ENCODE peak calls at places on chromosomes 2 and 18, in nine cellular contexts. L is DND-41, D is IMR-90, X is heart right ventricle, K is MM.1S, Y is upper lobe of left lung, V is thoracic aorta, B is tibial artery, N is mesenchymal stem cell. A is an unnamed sample.

GRCh38 chr2:40101076-40101688 is 322.1 kb upstream of the THUMPD2 start:
- DNase-seq in L (peak; percentile 43), D (peak; percentile 92), X (no peak), K (peak; percentile 18), Y (no peak), V (no peak), B (no peak), N (peak; percentile 88), A (no peak)

GRCh38 chr2:29325544-29325943 is 210.3 kb downstream of the CLIP4 start:
- DNase-seq in L (no peak), D (no peak), X (no peak), K (no peak), Y (no peak), V (no peak), B (peak; percentile 24), N (no peak), A (no peak)

GRCh38 chr2:75489682-75490180 is 71.0 kb downstream of the EVA1A start:
- DNase-seq in L (no peak), D (no peak), X (no peak), K (no peak), Y (no peak), V (no peak), B (no peak), N (no peak), A (no peak)

GRCh38 chr2:46776687-46777327 is 138.8 kb downstream of the MCFD2 start:
- DNase-seq in L (peak; percentile 59), D (peak; percentile 79), X (peak; percentile 41), K (peak; percentile 59), Y (no peak), V (no peak), B (no peak), N (peak; percentile 70), A (peak; percentile 74)

GRCh38 chr2:109066501-109066900 is 62.5 kb upstream of the SH3RF3 start:
- DNase-seq in L (no peak), D (no peak), X (no peak), K (no peak), Y (no peak), V (no peak), B (no peak), N (no peak), A (no peak)

GRCh38 chr18:48787523-48788151 is 163.1 kb downstream of the SMAD7 start:
- DNase-seq in L (no peak), D (peak; percentile 23), X (no peak), K (no peak), Y (no peak), V (no peak), B (peak; percentile 53), N (peak; percentile 45), A (no peak)

GRCh38 chr18:2901405-2901989 is 54.7 kb downstream of the EMILIN2 start:
- DNase-seq in L (no peak), D (peak; percentile 22), X (no peak), K (no peak), Y (no peak), V (no peak), B (peak; percentile 62), N (no peak), A (no peak)

GRCh38 chr2:15145046-15145817 is 415.9 kb downstream of the NBAS start:
- DNase-seq in L (no peak), D (no peak), X (no peak), K (no peak), Y (no peak), V (no peak), B (no peak), N (peak; percentile 7), A (no peak)

GRCh38 chr18:75500510-75500909 is 73.0 kb upstream of the SMIM21 start:
- DNase-seq in L (no peak), D (peak; percentile 86), X (no peak), K (no peak), Y (no peak), V (no peak), B (no peak), N (peak; percentile 79), A (no peak)

GRCh38 chr18:75502286-75502685 is 74.8 kb upstream of the SMIM21 start:
- DNase-seq in L (no peak), D (peak; percentile 74), X (no peak), K (no peak), Y (no peak), V (no peak), B (no peak), N (no peak), A (no peak)

GRCh38 chr18:75496151-75496550 is 68.6 kb upstream of the SMIM21 start:
- DNase-seq in L (no peak), D (no peak), X (no peak), K (no peak), Y (no peak), V (no peak), B (no peak), N (no peak), A (no peak)

GRCh38 chr18:75492897-75493296 is 65.4 kb upstream of the SMIM21 start:
- DNase-seq in L (no peak), D (no peak), X (no peak), K (no peak), Y (no peak), V (no peak), B (no peak), N (no peak), A (no peak)

GRCh38 chr18:75497576-75497975 is 70.1 kb upstream of the SMIM21 start:
- DNase-seq in L (no peak), D (peak; percentile 64), X (no peak), K (no peak), Y (no peak), V (no peak), B (no peak), N (no peak), A (no peak)
- H3K4me3 ChIP-seq in L (no peak overlapping the region), D (no peak overlapping the region), X (no peak overlapping the region), K (no peak overlapping the region), Y (no peak overlapping the region), V (no peak overlapping the region), B (no peak overlapping the region), N (no peak overlapping the region), A (no peak overlapping the region)

GRCh38 chr2:237466266-237466665 is 20.8 kb upstream of the MLPH start:
- DNase-seq in L (no peak), D (peak; percentile 92), X (no peak), K (no peak), Y (no peak), V (no peak), B (no peak), N (peak; percentile 91), A (no peak)

GRCh38 chr2:237467447-237468179 is 19.4 kb upstream of the MLPH start:
- DNase-seq in L (no peak), D (no peak), X (no peak), K (no peak), Y (no peak), V (no peak), B (no peak), N (no peak), A (no peak)

GRCh38 chr2:237464757-237465391 is 22.2 kb upstream of the MLPH start:
- DNase-seq in L (no peak), D (peak; percentile 37), X (no peak), K (no peak), Y (no peak), V (no peak), B (no peak), N (peak; percentile 32), A (no peak)

GRCh38 chr2:237459741-237460174 is 27.3 kb upstream of the MLPH start:
- DNase-seq in L (no peak), D (peak; percentile 82), X (no peak), K (no peak), Y (no peak), V (no peak), B (no peak), N (peak; percentile 83), A (no peak)

DNA sequence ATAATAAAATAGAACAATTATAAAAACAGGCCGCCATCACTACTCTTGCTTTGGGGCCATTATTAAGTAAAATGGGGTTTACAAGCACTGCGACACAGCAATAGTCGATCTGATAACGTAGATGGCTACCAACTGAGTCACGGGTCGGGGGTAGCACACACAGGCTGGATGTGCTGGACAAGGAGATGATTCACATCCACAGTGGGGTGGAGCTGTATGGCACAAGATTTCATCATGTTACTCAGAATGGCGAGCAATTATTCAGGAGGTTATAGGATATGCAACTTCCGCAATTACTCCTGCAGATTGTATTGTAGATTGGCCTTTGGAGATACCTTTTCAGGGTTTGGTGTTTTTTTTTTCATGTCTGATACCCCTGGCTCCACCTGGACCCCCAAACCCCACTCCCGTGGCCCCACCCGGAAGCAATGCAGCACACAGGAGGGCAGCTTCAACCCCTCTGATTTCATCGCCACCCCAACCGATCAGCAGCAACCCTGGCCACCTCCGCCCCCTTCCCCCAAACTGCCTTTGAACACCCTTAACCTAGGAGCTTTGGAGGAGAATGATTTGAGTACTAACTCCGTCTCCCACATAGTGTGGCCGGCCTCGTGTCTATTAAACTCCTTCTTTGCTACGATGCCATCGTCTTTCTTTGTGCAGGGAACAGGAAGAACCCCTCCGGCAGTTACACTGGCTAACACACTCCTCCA is 21.4 kb upstream of the MLPH start:
- DNase-seq in L (no peak), D (peak; percentile 99), X (no peak), K (no peak), Y (no peak), V (no peak), B (no peak), N (peak; percentile 97), A (no peak)
- H3K4me3 ChIP-seq in L (no peak overlapping the region), D (no peak overlapping the region), X (no peak overlapping the region), K (no peak overlapping the region), Y (no peak overlapping the region), V (no peak overlapping the region), B (no peak overlapping the region), N (no peak overlapping the region), A (no peak overlapping the region)

GRCh38 chr2:238105506-238106338 is 5.6 kb downstream of the ESPNL start:
- DNase-seq in L (no peak), D (no peak), X (no peak), K (no peak), Y (no peak), V (peak; percentile 1), B (peak; percentile 41), N (no peak), A (no peak)

GRCh38 chr2:238108423-238109201 is 8.5 kb downstream of the ESPNL start:
- DNase-seq in L (peak; percentile 90), D (no peak), X (no peak), K (peak; percentile 72), Y (peak; percentile 46), V (no peak), B (peak; percentile 58), N (no peak), A (no peak)

GRCh38 chr2:238106339-238106697 is 6.2 kb downstream of the ESPNL start:
- DNase-seq in L (no peak), D (no peak), X (no peak), K (no peak), Y (no peak), V (no peak), B (peak; percentile 55), N (no peak), A (no peak)

GRCh38 chr2:238107525-238108422 is 7.6 kb downstream of the ESPNL start:
- DNase-seq in L (no peak), D (no peak), X (no peak), K (no peak), Y (no peak), V (no peak), B (peak; percentile 63), N (no peak), A (peak; percentile 58)

DNA sequence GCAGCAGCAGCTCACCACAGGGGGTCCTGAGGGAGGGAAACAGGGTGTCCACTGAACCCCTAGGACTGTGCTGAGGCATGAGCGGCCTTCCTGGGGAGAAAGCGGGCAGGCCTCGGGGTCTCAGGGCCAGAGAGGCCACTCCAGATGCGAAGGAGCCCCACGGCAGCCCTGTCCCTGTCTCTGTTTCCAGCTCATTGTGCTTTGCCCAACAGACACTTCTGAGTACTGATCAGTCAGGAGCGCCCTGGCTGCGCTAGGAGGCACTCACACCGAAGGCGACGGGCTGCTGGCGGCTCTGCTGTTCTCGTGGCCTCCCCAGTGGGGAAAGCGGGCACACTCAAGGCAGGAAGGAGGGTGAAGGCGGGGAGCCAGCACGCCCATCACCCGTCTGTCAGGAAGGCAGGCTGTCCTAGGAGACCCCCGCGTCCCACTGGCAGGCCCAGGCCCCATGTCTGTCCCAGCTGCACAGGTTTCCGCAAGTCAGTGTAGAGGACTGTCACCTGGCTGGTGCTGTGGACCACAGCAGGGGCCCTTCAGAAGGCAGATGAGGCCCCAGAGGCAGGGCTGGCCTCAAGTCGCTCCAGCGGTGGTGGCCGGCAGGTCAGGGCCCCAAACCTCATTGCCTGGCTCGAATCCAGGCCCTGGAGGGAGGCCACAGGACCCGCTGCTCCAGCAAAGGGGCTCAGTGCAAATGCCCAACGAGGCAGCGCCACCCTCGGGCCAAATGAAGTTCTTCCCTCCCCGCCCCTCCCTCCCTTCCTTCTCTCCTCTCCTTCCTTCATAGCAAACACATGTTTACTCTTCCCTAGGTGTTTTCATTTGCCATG is 6.8 kb downstream of the ESPNL start:
- DNase-seq in L (no peak), D (no peak), X (no peak), K (no peak), Y (no peak), V (no peak), B (peak; percentile 64), N (no peak), A (no peak)
- H3K4me3 ChIP-seq in L (no peak overlapping the region), D (no peak overlapping the region), X (no peak overlapping the region), K (no peak overlapping the region), Y (no peak overlapping the region), V (no peak overlapping the region), B (no peak overlapping the region), N (no peak overlapping the region), A (peak overlapping the region; percentile 26)

GRCh38 chr2:225763711-225764110 is 364.2 kb downstream of the NYAP2 start:
- DNase-seq in L (no peak), D (no peak), X (no peak), K (no peak), Y (no peak), V (no peak), B (no peak), N (no peak), A (no peak)
- H3K4me3 ChIP-seq in L (no peak overlapping the region), D (no peak overlapping the region), X (no peak overlapping the region), K (no peak overlapping the region), Y (no peak overlapping the region), V (no peak overlapping the region), B (no peak overlapping the region), N (no peak overlapping the region), A (no peak overlapping the region)